ENCODE peak calls at places on chromosomes 16 and 17, in seven cellular contexts. B is ovary; G is activated CD4-positive, alpha-beta T cell treated with anti-CD3 and anti-CD28 coated beads for 24 hours; S is cortex of kidney; O is ELR; P is choroid plexus epithelial cell; J is GM19239. M is an unnamed sample.

GRCh38 chr16:82459580-82460256 is 167.1 kb upstream of the CDH13 start:
- DNase-seq in B (no peak), G (no peak), S (no peak), O (no peak), P (no peak), J (no peak), M (no peak)

GRCh38 chr17:37662358-37662757 is 19.1 kb upstream of the DDX52 start:
- DNase-seq in B (no peak), G (no peak), S (no peak), O (no peak), P (no peak), J (no peak), M (no peak)

GRCh38 chr17:42329025-42329976 is 41.0 kb downstream of the STAT5A start:
- DNase-seq in B (no peak), G (no peak), S (no peak), O (peak; percentile 90), P (peak; percentile 57), J (no peak), M (no peak)

GRCh38 chr17:72613411-72614292 is 478.8 kb downstream of the SLC39A11 start:
- DNase-seq in B (no peak), G (no peak), S (no peak), O (peak; percentile 63), P (peak; percentile 66), J (no peak), M (no peak)

GRCh38 chr16:56600398-56600999 is 7.9 kb upstream of the MT2A start:
- DNase-seq in B (no peak), G (no peak), S (no peak), O (peak; percentile 85), P (peak; percentile 79), J (no peak), M (no peak)

GRCh38 chr16:53925011-53925410 is 221.1 kb downstream of the FTO start:
- DNase-seq in B (no peak), G (no peak), S (no peak), O (no peak), P (no peak), J (no peak), M (no peak)

GRCh38 chr17:17149520-17150449 is 56.3 kb downstream of the PLD6 start:
- DNase-seq in B (no peak), G (no peak), S (no peak), O (no peak), P (no peak), J (no peak), M (no peak)

GRCh38 chr17:4881761-4882555 is 17.4 kb upstream of the C17orf107 start:
- DNase-seq in B (peak; percentile 65), G (peak; percentile 48), S (no peak), O (peak; percentile 58), P (peak; percentile 61), J (peak; percentile 63), M (no peak)

GRCh38 chr16:1983544-1984346 is at the start of gene GFER:
- DNase-seq in B (peak; percentile 87), G (no peak), S (peak; percentile 77), O (peak; percentile 92), P (peak; percentile 93), J (peak; percentile 97), M (no peak)

GRCh38 chr17:63714550-63715277 is 14.8 kb upstream of the LIMD2 start:
- DNase-seq in B (no peak), G (no peak), S (no peak), O (peak; percentile 35), P (peak; percentile 58), J (no peak), M (no peak)

GRCh38 chr17:51155416-51155815 is 2.1 kb downstream of the NME1 start:
- DNase-seq in B (no peak), G (no peak), S (no peak), O (no peak), P (no peak), J (no peak), M (no peak)

GRCh38 chr17:57696050-57696449 is 49.0 kb downstream of the CCDC182 start:
- DNase-seq in B (no peak), G (no peak), S (no peak), O (no peak), P (no peak), J (no peak), M (no peak)

GRCh38 chr17:4956493-4957061 is 5.7 kb downstream of the ENO3 start:
- DNase-seq in B (no peak), G (no peak), S (no peak), O (no peak), P (no peak), J (no peak), M (no peak)

GRCh38 chr17:27657620-27658019 is 26.6 kb downstream of the LGALS9 start:
- DNase-seq in B (no peak), G (no peak), S (no peak), O (peak; percentile 16), P (peak; percentile 45), J (no peak), M (no peak)

GRCh38 chr17:47810200-47810821 is 11.3 kb downstream of the OSBPL7 start:
- DNase-seq in B (peak; percentile 25), G (no peak), S (no peak), O (peak; percentile 96), P (peak; percentile 96), J (no peak), M (no peak)

GRCh38 chr17:65278050-65278819 is 141.1 kb downstream of the RGS9 start:
- DNase-seq in B (peak; percentile 36), G (no peak), S (no peak), O (peak; percentile 82), P (peak; percentile 83), J (peak; percentile 21), M (no peak)

GRCh38 chr16:4347765-4348509 is 3.2 kb downstream of the PAM16 start:
- DNase-seq in B (no peak), G (no peak), S (no peak), O (no peak), P (no peak), J (no peak), M (no peak)

GRCh38 chr17:78414178-78415162 is 36.0 kb downstream of the PGS1 start:
- DNase-seq in B (no peak), G (no peak), S (no peak), O (no peak), P (no peak), J (no peak), M (no peak)

GRCh38 chr16:57260294-57260929 is 15.4 kb downstream of the ARL2BP start:
- DNase-seq in B (no peak), G (no peak), S (no peak), O (peak; percentile 84), P (peak; percentile 87), J (no peak), M (no peak)

GRCh38 chr16:8863594-8864424 is 5.0 kb downstream of the CARHSP1 start:
- DNase-seq in B (no peak), G (no peak), S (no peak), O (no peak), P (no peak), J (no peak), M (no peak)

GRCh38 chr17:71189493-71189831 is 931.4 kb upstream of the SOX9 start:
- DNase-seq in B (no peak), G (no peak), S (no peak), O (no peak), P (no peak), J (no peak), M (no peak)

GRCh38 chr16:60686824-60687223 is 1349.4 kb downstream of the CDH8 start:
- DNase-seq in B (no peak), G (no peak), S (no peak), O (no peak), P (no peak), J (no peak), M (no peak)

GRCh38 chr16:84931107-84931494 is 80.2 kb downstream of the ZDHHC7 start:
- DNase-seq in B (no peak), G (no peak), S (no peak), O (no peak), P (no peak), J (no peak), M (no peak)

GRCh38 chr16:11481987-11482386 is 104.7 kb downstream of the LITAF start:
- DNase-seq in B (no peak), G (no peak), S (no peak), O (peak; percentile 63), P (peak; percentile 8), J (no peak), M (no peak)

GRCh38 chr17:28760987-28761562 is 17.3 kb downstream of the TRAF4 start:
- DNase-seq in B (no peak), G (no peak), S (no peak), O (peak; percentile 53), P (peak; percentile 74), J (no peak), M (no peak)

GRCh38 chr16:74290356-74290755 is 6.3 kb upstream of the PSMD7 start:
- DNase-seq in B (no peak), G (no peak), S (no peak), O (no peak), P (no peak), J (no peak), M (no peak)

GRCh38 chr17:46009681-46010596 is 10.9 kb downstream of the STH start:
- DNase-seq in B (no peak), G (no peak), S (no peak), O (peak; percentile 89), P (peak; percentile 27), J (no peak), M (no peak)

GRCh38 chr17:3544365-3544764 is 13.2 kb downstream of the TRPV3 start:
- DNase-seq in B (no peak), G (no peak), S (no peak), O (no peak), P (no peak), J (no peak), M (no peak)

GRCh38 chr16:20866161-20866772 is 33.9 kb downstream of the DCUN1D3 start:
- DNase-seq in B (peak; percentile 28), G (no peak), S (no peak), O (peak; percentile 77), P (peak; percentile 73), J (no peak), M (no peak)

GRCh38 chr16:3202903-3203539 is 15.0 kb downstream of the OR1F1 start:
- DNase-seq in B (no peak), G (no peak), S (no peak), O (no peak), P (no peak), J (no peak), M (no peak)

GRCh38 chr17:73267648-73268537 is 6.2 kb upstream of the CPSF4L start:
- DNase-seq in B (peak; percentile 13), G (no peak), S (no peak), O (no peak), P (no peak), J (no peak), M (no peak)

GRCh38 chr16:78594191-78594590 is 494.7 kb downstream of the WWOX start:
- DNase-seq in B (no peak), G (no peak), S (no peak), O (no peak), P (no peak), J (no peak), M (no peak)

GRCh38 chr16:65375651-65376050 is 253.8 kb upstream of the CDH11 start:
- DNase-seq in B (no peak), G (no peak), S (no peak), O (peak; percentile 51), P (no peak), J (no peak), M (no peak)

GRCh38 chr16:1378087-1378803 is 26.5 kb downstream of the GNPTG start:
- DNase-seq in B (no peak), G (no peak), S (no peak), O (no peak), P (no peak), J (no peak), M (no peak)

GRCh38 chr16:3482659-3483241 is 12.5 kb downstream of the C16orf90 start:
- DNase-seq in B (no peak), G (no peak), S (no peak), O (no peak), P (no peak), J (no peak), M (no peak)

GRCh38 chr16:16868727-16869126 is 489.8 kb downstream of the NPIPA7 start:
- DNase-seq in B (no peak), G (no peak), S (no peak), O (no peak), P (no peak), J (no peak), M (no peak)

GRCh38 chr16:77555781-77556180 is 120.9 kb upstream of the ADAMTS18 start:
- DNase-seq in B (no peak), G (no peak), S (no peak), O (no peak), P (no peak), J (no peak), M (no peak)

M was measured in vagina.